ENCODE peak calls at places on chromosomes 16 and 17, in six cellular contexts. F is IMR-90; A is HCT116; P is cardiac muscle cell; V is CD4-positive, alpha-beta memory T cell; C is colonic mucosa. X is an unnamed sample.

GRCh38 chr16:26316683-26317464 is 625.1 kb downstream of the HS3ST4 start:
- DNase-seq in F (no peak), A (no peak), P (no peak), V (no peak), C (no peak), X (no peak)

GRCh38 chr17:13698832-13699231 is 97.1 kb upstream of the HS3ST3A1 start:
- DNase-seq in F (no peak), A (no peak), P (no peak), V (no peak), C (no peak), X (no peak)

GRCh38 chr17:3683054-3683511 is 12.9 kb downstream of the P2RX5 start:
- DNase-seq in F (no peak), A (peak; percentile 53), P (peak; percentile 39), V (peak; percentile 59), C (no peak), X (no peak)

GRCh38 chr17:33647976-33648375 is 354.9 kb upstream of the ASIC2 start:
- DNase-seq in F (peak; percentile 11), A (no peak), P (peak; percentile 7), V (no peak), C (no peak), X (no peak)

GRCh38 chr16:85173981-85174751 is 61.9 kb upstream of the CIBAR2 start:
- DNase-seq in F (peak; percentile 89), A (peak; percentile 33), P (peak; percentile 80), V (no peak), C (peak; percentile 49), X (no peak)

GRCh38 chr17:58381124-58381838 is 29.3 kb upstream of the SUPT4H1 start:
- DNase-seq in F (no peak), A (no peak), P (peak; percentile 54), V (no peak), C (peak; percentile 57), X (no peak)

GRCh38 chr17:2897605-2898004 is 101.4 kb downstream of the RAP1GAP2 start:
- DNase-seq in F (no peak), A (no peak), P (no peak), V (no peak), C (no peak), X (no peak)

GRCh38 chr16:60204221-60204620 is 1470.1 kb upstream of the GOT2 start:
- DNase-seq in F (no peak), A (no peak), P (no peak), V (no peak), C (no peak), X (no peak)

GRCh38 chr16:81626181-81626674 is 152.9 kb upstream of the PLCG2 start:
- DNase-seq in F (peak; percentile 61), A (no peak), P (no peak), V (no peak), C (no peak), X (no peak)

GRCh38 chr16:1991135-1991551 is 1.4 kb downstream of the SYNGR3 start:
- DNase-seq in F (no peak), A (no peak), P (no peak), V (peak; percentile 49), C (peak; percentile 56), X (no peak)

GRCh38 chr17:43661699-43662431 is at the start of gene MEOX1:
- DNase-seq in F (peak; percentile 82), A (no peak), P (peak; percentile 65), V (no peak), C (no peak), X (no peak)

GRCh38 chr17:52482271-52482670 is 323.8 kb upstream of the CA10 start:
- DNase-seq in F (no peak), A (no peak), P (no peak), V (no peak), C (no peak), X (no peak)

GRCh38 chr16:87723224-87723619 is 42.6 kb downstream of the KLHDC4 start:
- DNase-seq in F (peak; percentile 97), A (no peak), P (peak; percentile 72), V (no peak), C (no peak), X (peak; percentile 66)

GRCh38 chr16:8961811-8962390 is 1.8 kb downstream of the USP7 start:
- DNase-seq in F (no peak), A (no peak), P (no peak), V (no peak), C (no peak), X (no peak)

GRCh38 chr17:1273492-1274242 is 3.4 kb downstream of the BHLHA9 start:
- DNase-seq in F (no peak), A (no peak), P (no peak), V (no peak), C (no peak), X (no peak)

GRCh38 chr16:57826706-57827625 is 24.7 kb upstream of the KIFC3 start:
- DNase-seq in F (no peak), A (no peak), P (no peak), V (no peak), C (no peak), X (no peak)

GRCh38 chr17:78999947-79000395 is 9.6 kb downstream of the CANT1 start:
- DNase-seq in F (no peak), A (no peak), P (no peak), V (no peak), C (no peak), X (no peak)

GRCh38 chr16:1666316-1666715 is 11.8 kb upstream of the JPT2 start:
- DNase-seq in F (no peak), A (no peak), P (no peak), V (no peak), C (no peak), X (no peak)

GRCh38 chr17:17823433-17824118 is 13.2 kb downstream of the SREBF1 start:
- DNase-seq in F (peak; percentile 61), A (peak; percentile 56), P (peak; percentile 88), V (peak; percentile 83), C (peak; percentile 90), X (peak; percentile 88)

GRCh38 chr17:199806-200603 is 18.6 kb upstream of the DOC2B start:
- DNase-seq in F (no peak), A (no peak), P (no peak), V (no peak), C (no peak), X (no peak)

GRCh38 chr17:1002771-1003555 is 6.0 kb downstream of the TIMM22 start:
- DNase-seq in F (peak; percentile 89), A (no peak), P (peak; percentile 37), V (no peak), C (no peak), X (no peak)

GRCh38 chr17:616407-616806 is 98.2 kb downstream of the VPS53 start:
- DNase-seq in F (no peak), A (no peak), P (no peak), V (no peak), C (no peak), X (no peak)

GRCh38 chr17:76753061-76753961 is 15.4 kb downstream of the MFSD11 start:
- DNase-seq in F (no peak), A (no peak), P (no peak), V (peak; percentile 82), C (no peak), X (no peak)
- H3K4me3 ChIP-seq in F (no peak overlapping the region), A (no peak overlapping the region), P (no peak overlapping the region), V (peak overlapping the region; percentile 62), C (no peak overlapping the region), X (no peak overlapping the region)

DNA sequence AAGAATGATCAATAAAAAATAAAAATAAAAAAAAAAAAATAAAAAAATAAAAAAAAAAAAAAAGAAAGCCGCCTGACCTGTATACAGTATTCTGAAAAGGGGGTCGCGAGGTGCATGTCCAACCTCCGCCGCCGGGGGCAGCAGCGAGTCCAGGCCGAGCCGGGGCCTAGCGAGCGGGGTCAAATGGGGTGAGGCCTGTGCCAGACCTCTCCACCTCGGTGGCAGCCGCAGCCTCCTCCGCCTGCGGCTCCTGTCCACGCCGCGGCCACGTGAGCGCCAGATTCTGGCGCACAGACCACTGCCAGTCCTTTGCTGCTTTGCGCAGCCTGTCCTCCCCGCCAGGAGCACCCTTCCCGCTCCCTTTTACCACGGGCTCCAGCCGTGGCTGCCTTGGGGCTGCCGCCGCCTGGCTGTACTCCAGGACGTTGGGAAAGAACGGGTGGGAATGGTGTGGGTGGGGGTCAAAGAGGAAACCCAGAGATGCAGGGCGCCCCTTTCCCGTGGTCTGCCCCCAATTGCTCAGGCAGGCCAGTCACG is 2.4 kb upstream of the BCKDK start:
- DNase-seq in F (no peak), A (no peak), P (peak; percentile 79), V (peak; percentile 66), C (peak; percentile 91), X (peak; percentile 87)
- H3K27ac ChIP-seq in F (peak overlapping the region; percentile 43), A (peak overlapping the region; percentile 70), P (no peak overlapping the region), V (no peak overlapping the region), C (no peak overlapping the region), X (peak overlapping the region; percentile 62)

GRCh38 chr17:36482611-36483504 is 3.6 kb upstream of the ZNHIT3 start:
- DNase-seq in F (peak; percentile 71), A (peak; percentile 66), P (peak; percentile 87), V (peak; percentile 73), C (peak; percentile 84), X (peak; percentile 96)
- H3K4me3 ChIP-seq in F (peak overlapping the region; percentile 17), A (no peak overlapping the region), P (peak overlapping the region; percentile 14), V (peak overlapping the region; percentile 60), C (peak overlapping the region; percentile 23), X (peak overlapping the region; percentile 16)

GRCh38 chr16:79716645-79717323 is 116.2 kb upstream of the MAF start:
- DNase-seq in F (no peak), A (no peak), P (no peak), V (no peak), C (no peak), X (no peak)

GRCh38 chr16:79714440-79714839 is 113.9 kb upstream of the MAF start:
- DNase-seq in F (no peak), A (no peak), P (no peak), V (no peak), C (no peak), X (no peak)

GRCh38 chr16:79715088-79715487 is 114.6 kb upstream of the MAF start:
- DNase-seq in F (no peak), A (no peak), P (no peak), V (no peak), C (no peak), X (no peak)

GRCh38 chr16:79712273-79712672 is 111.7 kb upstream of the MAF start:
- DNase-seq in F (no peak), A (no peak), P (no peak), V (no peak), C (peak; percentile 42), X (no peak)

DNA sequence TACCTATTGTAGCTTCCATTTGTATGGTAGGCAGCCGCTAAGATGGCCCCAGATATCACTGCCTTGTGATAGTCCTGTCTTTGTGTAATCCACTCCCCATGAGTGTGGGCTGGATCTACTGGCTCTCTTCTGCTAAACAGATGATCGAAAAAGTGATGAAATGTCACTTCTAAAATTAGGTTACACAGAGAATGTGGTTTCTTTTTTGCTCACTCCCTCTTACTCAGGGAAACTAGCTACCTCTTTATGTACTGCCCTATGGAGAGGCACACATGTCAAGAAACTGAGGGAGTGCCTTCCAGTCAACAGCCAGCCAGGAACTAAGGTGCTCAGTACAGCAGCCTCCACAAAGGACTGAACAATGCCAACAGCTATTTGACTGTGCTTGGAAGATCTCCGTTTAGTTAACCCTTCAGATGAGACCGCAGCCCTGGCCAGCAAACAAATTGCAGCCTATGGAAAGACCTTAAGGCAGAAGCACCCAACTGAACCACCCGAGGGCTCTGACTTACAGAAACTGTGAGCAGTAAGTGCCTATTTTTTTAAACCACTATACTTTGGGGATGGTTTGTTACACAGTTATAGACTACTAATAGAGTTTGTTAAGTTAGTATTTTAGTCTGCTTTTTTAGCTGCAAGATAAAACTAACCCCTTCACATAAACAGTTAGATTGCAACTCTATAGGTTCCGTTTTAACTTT is 113.2 kb upstream of the MAF start:
- DNase-seq in F (no peak), A (no peak), P (no peak), V (no peak), C (no peak), X (no peak)
- H3K27ac ChIP-seq in F (no peak overlapping the region), A (no peak overlapping the region), P (no peak overlapping the region), V (no peak overlapping the region), C (no peak overlapping the region), X (no peak overlapping the region)

X was measured in left lung.